ENCODE peak calls at places on chromosomes 16 and 17, in nine cellular contexts. U is IMR-90, C is glutamatergic neuron, S is fibroblast of villous mesenchyme, J is psoas muscle, V is progenitor cell of endocrine pancreas, X is thoracic aorta, N is tibial nerve, K is fibroblast of lung. M is an unnamed sample.

GRCh38 chr16:46768809-46769208 is 20.7 kb upstream of the MYLK3 start:
- DNase-seq in N (no peak), J (peak; percentile 31), C (no peak), V (no peak), K (no peak), S (no peak), X (no peak), U (no peak), M (no peak)

GRCh38 chr16:77443834-77444460 is 9.1 kb upstream of the ADAMTS18 start:
- DNase-seq in U (no peak), S (no peak), V (no peak), K (no peak), J (no peak), C (no peak), N (no peak), X (no peak), M (no peak)

GRCh38 chr16:67594956-67595355 is 32.6 kb downstream of the CTCF start:
- DNase-seq in N (no peak), J (no peak), C (no peak), K (peak; percentile 85), S (peak; percentile 18), X (no peak), U (peak; percentile 68), V (no peak), M (no peak)

GRCh38 chr17:19274893-19275292 is 37.7 kb downstream of the EPN2 start:
- DNase-seq in J (no peak), X (no peak), K (peak; percentile 24), S (no peak), N (no peak), V (no peak), U (no peak), C (no peak), M (no peak)

GRCh38 chr16:27532088-27532810 is 17.5 kb downstream of the GTF3C1 start:
- DNase-seq in J (peak; percentile 26), K (no peak), X (no peak), U (no peak), C (no peak), S (no peak), V (no peak), N (no peak), M (no peak)

GRCh38 chr17:13031718-13032350 is 14.0 kb upstream of the ELAC2 start:
- DNase-seq in X (no peak), V (peak; percentile 26), K (peak; percentile 20), S (peak; percentile 55), U (peak; percentile 47), N (no peak), J (peak; percentile 44), C (peak; percentile 55), M (peak; percentile 34)

GRCh38 chr17:17225901-17226300 is 11.1 kb downstream of the FLCN start:
- DNase-seq in N (no peak), X (no peak), S (no peak), J (no peak), V (no peak), K (no peak), U (no peak), C (no peak), M (no peak)

GRCh38 chr17:39787038-39787437 is 49.3 kb downstream of the GRB7 start:
- DNase-seq in V (no peak), N (no peak), C (no peak), K (no peak), U (no peak), S (no peak), X (no peak), J (no peak), M (no peak)

GRCh38 chr17:77370536-77370935 is 229.8 kb downstream of the SEC14L1 start:
- DNase-seq in V (no peak), K (no peak), U (no peak), X (no peak), N (no peak), J (peak; percentile 4), C (no peak), S (no peak), M (peak; percentile 22)

GRCh38 chr17:7843536-7844291 is 9.7 kb downstream of the KDM6B start:
- DNase-seq in C (peak; percentile 77), J (peak; percentile 85), V (no peak), N (peak; percentile 59), S (peak; percentile 92), U (peak; percentile 90), K (peak; percentile 88), X (no peak), M (peak; percentile 89)

GRCh38 chr16:53415504-53415903 is 18.8 kb upstream of the RBL2 start:
- DNase-seq in J (no peak), V (no peak), U (no peak), N (no peak), K (no peak), S (peak; percentile 39), X (no peak), C (no peak), M (no peak)

GRCh38 chr17:16938031-16938430 is 33.9 kb downstream of the TNFRSF13B start:
- DNase-seq in C (no peak), X (no peak), S (no peak), N (no peak), V (no peak), J (no peak), U (no peak), K (no peak), M (no peak)

GRCh38 chr17:68612228-68612922 is 11.2 kb upstream of the FAM20A start:
- DNase-seq in V (no peak), U (no peak), J (no peak), X (no peak), N (no peak), K (no peak), S (no peak), C (no peak), M (no peak)

GRCh38 chr17:68611353-68612227 is 10.4 kb upstream of the FAM20A start:
- DNase-seq in U (no peak), S (no peak), C (no peak), V (no peak), K (no peak), N (no peak), J (no peak), X (no peak), M (no peak)

GRCh38 chr17:68614718-68615117 is 13.6 kb upstream of the FAM20A start:
- DNase-seq in U (no peak), S (no peak), V (no peak), K (no peak), J (no peak), N (no peak), X (no peak), C (no peak), M (no peak)

GRCh38 chr17:68612923-68613292 is 11.7 kb upstream of the FAM20A start:
- DNase-seq in K (no peak), C (no peak), V (no peak), X (no peak), U (no peak), J (no peak), N (no peak), S (no peak), M (no peak)

DNA sequence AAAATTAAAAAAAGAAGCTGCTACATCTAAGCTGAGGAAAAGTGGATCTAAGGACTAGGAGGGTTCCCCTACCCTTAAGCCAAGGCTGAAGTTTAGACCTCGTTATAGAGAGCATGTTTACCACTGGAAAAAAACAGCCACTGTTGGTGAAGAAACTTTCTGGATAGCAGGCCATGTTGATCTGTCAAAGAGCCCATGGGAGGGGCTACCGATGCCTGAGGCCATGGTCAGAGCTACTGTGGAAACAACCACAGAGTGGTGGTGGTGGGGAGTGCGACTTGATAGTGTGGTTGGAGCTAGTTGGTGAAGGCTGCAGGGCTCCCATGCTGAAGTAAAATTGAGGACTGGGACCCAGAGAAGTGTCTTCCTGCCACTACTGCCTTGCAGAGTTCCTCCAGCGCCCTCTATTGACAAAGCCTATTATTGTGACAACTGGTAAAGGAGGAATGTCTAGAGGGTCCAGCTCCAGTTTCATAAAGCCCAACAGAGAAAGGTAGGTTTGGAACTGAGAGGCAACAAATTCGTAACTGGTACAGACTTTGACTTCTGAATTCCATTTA is 12.7 kb upstream of the FAM20A start:
- DNase-seq in K (no peak), C (peak; percentile 15), X (no peak), U (no peak), N (no peak), J (peak; percentile 13), S (peak; percentile 79), V (no peak), M (peak; percentile 40)
- TF ChIP-seq CTCF in K (peak; percentile 62), C (peak; percentile 59), X (peak; percentile 33), U (peak; percentile 20), N (peak; percentile 52), J (peak; percentile 45), S (peak; percentile 89), V (peak; percentile 47), M (peak; percentile 56)

GRCh38 chr16:74623214-74623842 is 16.4 kb upstream of the GLG1 start:
- DNase-seq in U (peak; percentile 68), C (no peak), K (peak; percentile 35), S (peak; percentile 65), X (no peak), V (no peak), N (no peak), J (no peak), M (no peak)
- TF ChIP-seq CTCF in U (peak; percentile 67), C (peak; percentile 59), K (peak; percentile 55), S (peak; percentile 68), X (peak; percentile 38), V (peak; percentile 64), N (peak; percentile 55), J (peak; percentile 73), M (peak; percentile 53)

DNA sequence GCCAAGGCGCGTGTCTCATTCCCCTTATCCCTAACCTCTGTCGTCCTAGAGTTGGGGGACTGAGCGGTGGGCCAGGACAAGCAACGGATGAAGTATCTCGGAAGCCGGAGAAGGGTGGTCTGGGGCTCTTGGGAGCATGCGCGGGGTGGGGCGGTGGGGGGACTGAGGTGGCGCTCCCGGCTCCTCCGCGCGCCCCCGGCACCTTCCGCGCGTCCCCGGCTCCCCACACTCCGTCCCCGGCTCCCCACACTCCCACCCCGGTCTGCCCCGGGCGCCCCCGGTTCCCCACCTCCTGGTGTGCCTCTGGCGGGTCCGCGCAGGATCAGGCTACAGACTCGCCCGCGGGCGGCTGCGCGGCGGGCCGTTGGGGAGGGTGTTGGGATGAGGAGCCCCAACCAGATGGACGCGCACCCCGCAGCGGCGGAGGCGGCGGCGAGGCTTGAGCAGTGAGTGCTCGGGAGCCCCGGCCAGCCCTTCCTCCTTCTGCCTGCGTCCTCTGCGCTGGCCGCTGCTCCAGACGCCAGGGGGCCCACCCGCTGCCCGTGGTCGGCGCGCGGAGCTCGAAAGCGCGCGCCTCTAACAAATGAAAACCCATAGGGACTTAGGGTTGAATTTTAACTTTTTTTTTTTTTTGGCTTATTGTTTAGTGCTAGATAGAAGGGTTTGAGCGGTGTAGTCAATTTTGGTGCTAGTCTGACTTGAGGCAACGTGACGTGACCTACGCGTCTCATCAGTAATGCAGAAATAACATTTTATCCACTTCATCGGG is 5.6 kb upstream of the CRYM start:
- DNase-seq in N (peak; percentile 16), X (no peak), J (peak; percentile 45), S (peak; percentile 47), C (peak; percentile 77), V (peak; percentile 62), U (peak; percentile 25), K (peak; percentile 48), M (peak; percentile 81)
- TF ChIP-seq CTCF in N (peak; percentile 48), X (peak; percentile 54), J (peak; percentile 20), S (peak; percentile 55), C (peak; percentile 36), V (peak; percentile 65), U (peak; percentile 39), K (peak; percentile 39), M (peak; percentile 61)

DNA sequence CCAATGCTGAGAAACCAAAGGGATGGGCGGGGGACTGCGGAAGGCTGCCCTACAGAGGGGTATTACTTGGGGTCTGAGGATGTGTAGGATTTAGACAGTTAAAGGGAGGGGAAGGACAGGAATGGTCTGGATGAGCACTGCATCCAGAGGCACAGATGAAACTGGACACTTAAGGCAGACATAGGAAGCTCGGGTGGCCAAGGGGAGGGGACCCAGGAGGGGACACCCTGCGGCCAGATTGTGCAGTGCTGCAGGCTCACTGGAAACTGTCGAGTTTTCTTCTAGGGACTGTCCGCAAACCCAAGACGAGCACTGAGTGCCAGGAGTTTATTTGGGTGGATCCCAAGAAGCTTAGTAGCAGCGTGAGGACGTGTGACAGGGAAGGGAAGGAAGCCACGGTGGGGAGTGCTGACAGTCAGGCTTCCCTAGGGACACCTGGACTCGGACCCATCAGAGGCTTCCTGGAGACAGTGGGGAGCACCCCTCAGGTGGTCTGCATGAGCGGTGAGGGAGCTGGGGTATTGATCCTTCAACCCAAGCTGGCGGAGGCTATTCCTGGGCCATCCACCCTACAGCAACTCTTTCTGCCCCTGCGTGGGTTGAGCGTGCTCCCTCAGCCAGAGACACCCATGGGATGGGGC is 278.7 kb downstream of the FOXL1 start:
- DNase-seq in J (no peak), S (no peak), U (no peak), C (no peak), V (no peak), K (no peak), X (no peak), N (no peak), M (no peak)
- TF ChIP-seq CTCF in J (no peak), S (no peak), U (no peak), C (no peak), V (no peak), K (no peak), X (no peak), N (no peak), M (no peak)